ENCODE peak calls at places on chromosomes 2 and 18, in six cellular contexts. J, O, Y, P, L and R are unnamed samples.

GRCh38 chr2:96409543-96410184 is 74.1 kb downstream of the NCAPH start:
- DNase-seq in J (no peak), Y (peak), P (no peak), O (no peak), L (no peak), R (no peak)

GRCh38 chr18:40355701-40356100 is 1599.3 kb upstream of the PIK3C3 start:
- DNase-seq in O (no peak), L (no peak), P (no peak), J (no peak), Y (no peak), R (peak)

GRCh38 chr2:113060396-113060795 is 1.4 kb downstream of the IL36RN start:
- DNase-seq in O (no peak), L (no peak), Y (no peak), J (no peak), P (no peak), R (peak)

GRCh38 chr2:32008811-32009478 is 1.9 kb downstream of the MEMO1 start:
- DNase-seq in J (peak), L (no peak), P (no peak), Y (peak), O (no peak), R (peak)

GRCh38 chr2:191218292-191218898 is 26.8 kb upstream of the MYO1B start:
- DNase-seq in P (peak), L (peak), Y (peak), J (peak), O (peak), R (peak)

GRCh38 chr18:8140841-8141501 is 468.3 kb upstream of the RAB12 start:
- DNase-seq in O (no peak), L (no peak), J (no peak), Y (no peak), P (no peak), R (peak)

GRCh38 chr18:13425357-13426095 is 207.0 kb downstream of the LDLRAD4 start:
- DNase-seq in P (no peak), O (no peak), Y (no peak), J (peak), L (peak), R (no peak)

GRCh38 chr18:55863876-55864275 is 275.9 kb upstream of the TCF4 start:
- DNase-seq in Y (no peak), L (no peak), P (no peak), J (no peak), O (no peak), R (peak)

GRCh38 chr2:10412380-10412779 is 35.7 kb downstream of the ODC1 start:
- DNase-seq in J (no peak), P (peak), O (no peak), Y (no peak), L (peak), R (peak)

GRCh38 chr18:68822926-68823325 is 25.0 kb downstream of the CCDC102B start:
- DNase-seq in O (no peak), Y (no peak), P (no peak), L (no peak), J (no peak), R (no peak)

GRCh38 chr2:1055014-1055595 is 104.5 kb downstream of the SNTG2 start:
- DNase-seq in J (no peak), Y (no peak), L (no peak), O (no peak), P (no peak), R (peak)